ENCODE peak calls at places on chromosomes 13 and 19, in nine cellular contexts. T is naive B cell; V is omental fat pad; G is right lobe of liver; W is SK-N-SH treated with all-trans-retinoic acid at 6 μM for 48 hours; D is activated T-cell treated with anti-CD3 and anti-CD28 coated beads, Interleukin-2, amount 50 U/mL, for 4 hours; H is T-helper 17 cell; R is left ventricle myocardium superior; E is activated CD8-positive, alpha-beta T cell treated with anti-CD3 and anti-CD28 coated beads for 36 hours. C is an unnamed sample.

GRCh38 chr19:35519291-35519690 is 5.8 kb upstream of the DMKN start:
- ATAC-seq in E (no peak), T (no peak), H (no peak), G (no peak), R (no peak), W (peak), D (no peak), V (no peak), C (no peak)

GRCh38 chr13:50191004-50191403 is 175.8 kb downstream of the KCNRG start:
- ATAC-seq in V (no peak), R (no peak), D (no peak), H (no peak), T (no peak), G (no peak), W (no peak), E (no peak), C (no peak)

GRCh38 chr13:93146584-93147292 is 79.9 kb upstream of the GPC6 start:
- ATAC-seq in T (no peak), W (peak), G (no peak), V (peak), E (no peak), R (no peak), D (no peak), H (no peak), C (no peak)

GRCh38 chr19:12828494-12828893 is 5.9 kb downstream of the RTBDN start:
- ATAC-seq in T (peak), R (no peak), W (peak), E (peak), V (no peak), G (peak), H (peak), D (no peak), C (no peak)

GRCh38 chr19:14475251-14476073 is at the start of gene PTGER1:
- ATAC-seq in H (peak), V (no peak), E (peak), W (peak), R (peak), G (peak), D (peak), T (no peak), C (peak)

GRCh38 chr13:79679334-79679733 is 198.4 kb downstream of the NDFIP2 start:
- ATAC-seq in G (peak), H (no peak), V (peak), T (peak), R (peak), E (peak), D (no peak), W (peak), C (peak)

GRCh38 chr19:34666958-34667265 is 10.0 kb downstream of the SCGB2B2 start:
- ATAC-seq in W (no peak), T (no peak), R (no peak), H (no peak), D (no peak), V (no peak), G (no peak), E (no peak), C (no peak)

GRCh38 chr19:12937243-12938053 is 961 bp upstream of the CALR start:
- ATAC-seq in R (no peak), E (peak), V (no peak), W (no peak), H (no peak), G (no peak), D (no peak), T (no peak), C (no peak)

GRCh38 chr19:36009220-36009619 is 607 bp upstream of the SYNE4 start:
- ATAC-seq in E (peak), H (peak), R (peak), D (peak), T (no peak), V (peak), G (peak), W (peak), C (peak)

GRCh38 chr19:49851456-49852259 is 699 bp downstream of the PTOV1 start:
- ATAC-seq in R (no peak), G (peak), T (peak), D (peak), E (no peak), W (no peak), V (peak), H (no peak), C (no peak)

GRCh38 chr19:54556194-54556593 is 17.4 kb upstream of the LILRA2 start:
- ATAC-seq in V (no peak), D (no peak), G (no peak), T (no peak), H (no peak), R (no peak), E (no peak), W (no peak), C (no peak)

GRCh38 chr13:21445759-21446158 is 13.3 kb downstream of the ZDHHC20 start:
- ATAC-seq in D (no peak), W (no peak), R (no peak), T (no peak), E (no peak), G (no peak), V (no peak), H (no peak), C (no peak)

GRCh38 chr13:50840327-50840726 is 3.2 kb downstream of the DLEU7 start:
- ATAC-seq in G (no peak), E (no peak), W (no peak), H (no peak), D (no peak), R (no peak), V (no peak), T (no peak), C (no peak)

GRCh38 chr19:40255619-40256166 is 29.2 kb upstream of the CCNP start:
- ATAC-seq in T (no peak), V (no peak), E (no peak), R (no peak), G (no peak), W (no peak), D (no peak), H (no peak), C (no peak)

GRCh38 chr13:33543089-33543459 is 257.5 kb upstream of the STARD13 start:
- ATAC-seq in W (peak), T (peak), R (peak), E (no peak), G (no peak), V (peak), H (peak), D (peak), C (peak)

GRCh38 chr13:36431204-36432105 is 840 bp upstream of the CCNA1 start:
- ATAC-seq in W (peak), R (peak), E (peak), V (peak), T (peak), D (peak), G (peak), H (peak), C (peak)

GRCh38 chr13:95652244-95652764 is 7.8 kb upstream of the DZIP1 start:
- ATAC-seq in D (no peak), G (no peak), T (no peak), W (no peak), E (no peak), R (no peak), V (no peak), H (no peak), C (no peak)

GRCh38 chr13:28705734-28706133 is 13.0 kb downstream of the SLC46A3 start:
- ATAC-seq in E (no peak), G (peak), W (peak), D (no peak), T (no peak), V (no peak), H (no peak), R (peak), C (no peak)

GRCh38 chr19:47158879-47159509 is 28.4 kb downstream of the SAE1 start:
- ATAC-seq in V (peak), H (peak), G (no peak), W (no peak), D (peak), R (no peak), T (no peak), E (peak), C (no peak)

GRCh38 chr19:33998302-33998701 is 174.0 kb upstream of the LSM14A start:
- ATAC-seq in H (no peak), V (no peak), T (no peak), E (no peak), R (no peak), D (no peak), W (no peak), G (no peak), C (no peak)

GRCh38 chr19:35088514-35088913 is 27.1 kb upstream of the FXYD3 start:
- ATAC-seq in T (no peak), G (no peak), R (no peak), W (peak), E (no peak), D (no peak), H (no peak), V (no peak), C (no peak)

GRCh38 chr13:27309401-27309958 is 38.9 kb downstream of the RASL11A start:
- ATAC-seq in V (no peak), H (no peak), E (no peak), W (no peak), G (no peak), R (no peak), T (no peak), D (no peak), C (no peak)

GRCh38 chr19:54312011-54312410 is 955 bp downstream of the LILRA5 start:
- ATAC-seq in D (no peak), V (no peak), T (no peak), W (no peak), R (no peak), H (no peak), G (no peak), E (no peak), C (no peak)

GRCh38 chr19:22919946-22920345 is 83.0 kb downstream of the ZNF728 start:
- ATAC-seq in W (no peak), V (no peak), E (no peak), T (no peak), G (no peak), H (no peak), D (no peak), R (no peak), C (no peak)